ENCODE peak calls at places on chromosome 7, in five cellular contexts. B is neural progenitor cell; Q is CD8-positive, alpha-beta T cell; L is colonic mucosa; O is A549. E is an unnamed sample.

GRCh38 chr7:148916186-148916585 is 32.1 kb upstream of the EZH2 start:
- DNase-seq in O (no peak), L (no peak), B (no peak), Q (no peak), E (no peak)

GRCh38 chr7:121797283-121798037 is 75.5 kb upstream of the PTPRZ1 start:
- DNase-seq in L (no peak), O (no peak), Q (no peak), B (peak; percentile 51), E (no peak)

GRCh38 chr7:30815016-30815854 is 44.0 kb downstream of the MINDY4 start:
- DNase-seq in Q (no peak), L (peak; percentile 19), B (no peak), O (no peak), E (no peak)

GRCh38 chr7:53812135-53812534 is 730.0 kb upstream of the VSTM2A start:
- DNase-seq in O (no peak), L (no peak), Q (no peak), B (no peak), E (no peak)

GRCh38 chr7:129376076-129376777 is 58.0 kb upstream of the STRIP2 start:
- DNase-seq in O (peak; percentile 65), L (peak; percentile 85), Q (peak; percentile 40), B (peak; percentile 57), E (peak; percentile 63)

GRCh38 chr7:988426-988911 is 5.5 kb downstream of the CYP2W1 start:
- DNase-seq in L (no peak), O (no peak), Q (no peak), B (no peak), E (no peak)

GRCh38 chr7:77439572-77439971 is 23.4 kb upstream of the GSAP start:
- DNase-seq in B (peak; percentile 23), L (peak; percentile 59), Q (no peak), O (peak; percentile 51), E (no peak)

GRCh38 chr7:19558527-19558926 is 150.3 kb downstream of the POLR1F start:
- DNase-seq in L (no peak), Q (no peak), B (no peak), O (no peak), E (no peak)

GRCh38 chr7:43643842-43644241 is 60.9 kb downstream of the STK17A start:
- DNase-seq in B (no peak), L (no peak), O (no peak), Q (no peak), E (no peak)

GRCh38 chr7:1637155-1637554 is 32.9 kb upstream of the ELFN1 start:
- DNase-seq in O (no peak), L (no peak), B (no peak), Q (no peak), E (no peak)

GRCh38 chr7:108000875-108001758 is 1.8 kb downstream of the LAMB1 start:
- DNase-seq in L (peak; percentile 80), Q (no peak), O (peak; percentile 47), B (peak; percentile 77), E (peak; percentile 91)

GRCh38 chr7:25820432-25821040 is 331.5 kb upstream of the NFE2L3 start:
- DNase-seq in O (peak; percentile 26), L (no peak), Q (no peak), B (peak; percentile 44), E (peak; percentile 72)

GRCh38 chr7:151437163-151437553 is 2.8 kb downstream of the CRYGN start:
- DNase-seq in O (no peak), Q (no peak), L (no peak), B (no peak), E (no peak)

GRCh38 chr7:1475393-1475792 is 16.1 kb upstream of the MICALL2 start:
- DNase-seq in O (no peak), B (no peak), L (no peak), Q (no peak), E (no peak)

GRCh38 chr7:7554647-7555575 is 11.8 kb upstream of the MIOS start:
- DNase-seq in B (no peak), Q (no peak), O (no peak), L (no peak), E (no peak)

GRCh38 chr7:155377837-155378579 is 79.9 kb upstream of the EN2 start:
- DNase-seq in Q (no peak), B (peak; percentile 69), O (no peak), L (no peak), E (peak; percentile 78)

GRCh38 chr7:41955475-41956243 is 252.8 kb upstream of the INHBA start:
- DNase-seq in Q (no peak), L (peak; percentile 71), O (peak; percentile 35), B (peak; percentile 91), E (peak; percentile 94)

GRCh38 chr7:66894463-66895080 is 26.5 kb upstream of the TMEM248 start:
- DNase-seq in Q (no peak), L (no peak), O (no peak), B (peak; percentile 77), E (peak; percentile 91)

GRCh38 chr7:8261711-8262695 is at the start of gene ICA1:
- DNase-seq in B (peak; percentile 91), O (peak; percentile 39), L (peak; percentile 86), Q (no peak), E (peak; percentile 92)

GRCh38 chr7:94190599-94191061 is 186.5 kb upstream of the BET1 start:
- DNase-seq in O (no peak), Q (no peak), L (no peak), B (no peak), E (no peak)

GRCh38 chr7:79823246-79823951 is 311.2 kb upstream of the GNAI1 start:
- DNase-seq in L (no peak), B (no peak), O (no peak), Q (no peak), E (no peak)

GRCh38 chr7:47478017-47478344 is 103.9 kb downstream of the TNS3 start:
- DNase-seq in O (no peak), Q (no peak), L (no peak), B (no peak), E (no peak)

GRCh38 chr7:138359891-138360582 is 100.0 kb upstream of the TRIM24 start:
- DNase-seq in L (no peak), B (no peak), Q (no peak), O (no peak), E (no peak)

GRCh38 chr7:4753610-4754432 is 21.6 kb upstream of the AP5Z1 start:
- DNase-seq in B (peak; percentile 85), L (peak; percentile 90), Q (peak; percentile 88), O (peak; percentile 90), E (peak; percentile 96)

GRCh38 chr7:39898867-39899266 is 51.2 kb upstream of the CDK13 start:
- DNase-seq in Q (no peak), O (no peak), B (no peak), L (no peak), E (no peak)

GRCh38 chr7:12067156-12067831 is 143.8 kb upstream of the TMEM106B start:
- DNase-seq in L (peak; percentile 72), Q (peak; percentile 59), B (peak; percentile 77), O (peak; percentile 28), E (peak; percentile 90)

GRCh38 chr7:150739045-150739432 is 1.8 kb downstream of the GIMAP5 start:
- DNase-seq in O (no peak), B (no peak), Q (no peak), L (no peak), E (no peak)

GRCh38 chr7:146655928-146656797 is 539.6 kb downstream of the CNTNAP2 start:
- DNase-seq in L (no peak), Q (no peak), B (no peak), O (no peak), E (no peak)

GRCh38 chr7:13414181-13414580 is 575.3 kb downstream of the ETV1 start:
- DNase-seq in B (no peak), L (no peak), Q (no peak), O (no peak), E (no peak)

GRCh38 chr7:46281071-46281470 is 360.0 kb upstream of the IGFBP3 start:
- DNase-seq in L (no peak), B (no peak), Q (no peak), O (no peak), E (no peak)
- H3K4me3 ChIP-seq in L (no peak overlapping the region), B (no peak overlapping the region), Q (no peak overlapping the region), O (no peak overlapping the region), E (no peak overlapping the region)

GRCh38 chr7:69772699-69773436 is 174.6 kb downstream of the AUTS2 start:
- DNase-seq in O (no peak), L (no peak), B (no peak), Q (no peak), E (no peak)

GRCh38 chr7:69773535-69774225 is 175.4 kb downstream of the AUTS2 start:
- DNase-seq in Q (no peak), L (no peak), B (no peak), O (peak; percentile 6), E (no peak)

GRCh38 chr7:69778138-69778537 is 179.9 kb downstream of the AUTS2 start:
- DNase-seq in B (no peak), O (no peak), Q (no peak), L (no peak), E (no peak)

GRCh38 chr7:69776611-69777010 is 178.3 kb downstream of the AUTS2 start:
- DNase-seq in O (no peak), L (no peak), Q (no peak), B (no peak), E (no peak)

GRCh38 chr7:69775231-69775771 is 177.0 kb downstream of the AUTS2 start:
- DNase-seq in O (peak; percentile 25), L (peak; percentile 19), B (no peak), Q (no peak), E (no peak)
- H3K27ac ChIP-seq in O (peak overlapping the region; percentile 52), L (no peak overlapping the region), B (no peak overlapping the region), Q (no peak overlapping the region), E (no peak overlapping the region)

GRCh38 chr7:142300689-142301088 is 42.8 kb upstream of the PRSS58 start:
- DNase-seq in B (peak; percentile 45), Q (no peak), L (no peak), O (no peak), E (peak; percentile 92)
- TF ChIP-seq CTCF in B (peak; percentile 59), Q (peak; percentile 23), L (no peak), O (no peak), E (peak; percentile 82)

GRCh38 chr7:100432053-100432452 is 2.4 kb downstream of the MEPCE start:
- DNase-seq in O (no peak), Q (no peak), L (no peak), B (no peak), E (no peak)
- H3K4me3 ChIP-seq in O (no peak overlapping the region), Q (no peak overlapping the region), L (no peak overlapping the region), B (peak overlapping the region; percentile 71), E (peak overlapping the region; percentile 97)

DNA sequence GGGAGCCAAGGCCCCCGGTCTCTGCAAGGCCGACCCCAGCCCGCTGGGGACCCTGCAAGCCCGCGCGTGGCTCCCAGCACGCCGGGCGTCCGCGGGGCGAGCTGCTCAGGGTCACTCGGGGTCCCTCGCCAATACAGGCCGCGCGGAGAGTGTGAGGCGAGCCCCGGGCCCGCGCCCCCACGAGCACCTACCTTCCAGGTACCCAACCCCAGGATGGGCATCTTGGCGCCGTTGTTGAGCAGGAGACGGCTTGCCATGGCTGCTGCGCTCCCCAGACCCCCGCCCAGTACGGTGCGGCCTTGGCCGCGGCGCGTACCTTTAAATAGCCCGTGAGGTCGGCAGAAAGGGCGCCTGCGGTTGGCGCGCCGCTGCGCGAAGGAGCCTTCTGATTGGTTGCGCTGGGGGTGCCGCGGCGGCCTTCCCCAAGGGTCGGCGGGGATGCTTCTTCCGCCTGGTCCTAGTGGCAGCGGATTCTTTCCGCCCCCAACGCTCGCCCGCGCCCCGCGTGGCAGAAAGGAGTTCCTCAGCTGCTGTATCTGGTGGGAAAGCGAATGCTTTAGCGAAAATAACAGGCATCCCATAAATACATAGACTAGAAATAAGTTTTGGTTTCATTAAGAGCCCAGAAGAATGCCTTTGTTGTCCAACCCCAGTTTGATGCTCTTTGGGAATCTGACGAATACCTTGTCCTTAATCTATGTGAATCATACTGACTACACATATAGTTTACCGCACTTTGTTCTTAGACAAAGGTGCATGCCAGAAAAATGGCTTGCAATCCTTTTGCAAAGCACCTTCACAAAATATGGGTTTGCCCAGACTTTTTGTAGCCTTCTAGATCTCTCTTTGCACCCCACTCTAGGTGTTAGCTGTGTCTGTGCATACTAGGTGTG is at the start of gene AKR1B1:
- DNase-seq in Q (peak; percentile 86), O (peak; percentile 99), B (peak; percentile 95), L (peak; percentile 85), E (peak; percentile 97)
- H3K27ac ChIP-seq in Q (peak within 1 kb of the TSS; percentile 74), O (peak within 1 kb of the TSS; percentile 94), B (no peak within 1 kb of the TSS), L (peak within 1 kb of the TSS; percentile 69), E (no peak within 1 kb of the TSS)

E was measured in endodermal cell.